ENCODE peak calls at places on chromosomes 13 and 19, in eight cellular contexts. B is transverse colon, O is body of pancreas, E is uterus, K is esophagus muscularis mucosa, R is tibial nerve, F is spleen, S is Peyer's patch. C is an unnamed sample.

GRCh38 chr19:33737704-33738103 is 59.0 kb upstream of the KCTD15 start:
- DNase-seq in B (no peak), O (no peak), E (no peak), K (no peak), R (no peak), F (no peak), S (no peak), C (no peak)

GRCh38 chr13:19862511-19863313 is 737 bp downstream of the ZMYM5 start:
- DNase-seq in B (peak), O (peak), E (peak), K (no peak), R (peak), F (peak), S (peak), C (peak)

GRCh38 chr13:49110122-49110831 is 109.9 kb upstream of the MLNR start:
- DNase-seq in B (peak), O (peak), E (peak), K (peak), R (peak), F (peak), S (peak), C (peak)

GRCh38 chr19:58044391-58044790 is 10.6 kb downstream of the ZSCAN1 start:
- DNase-seq in B (no peak), O (no peak), E (no peak), K (no peak), R (no peak), F (no peak), S (no peak), C (no peak)

GRCh38 chr13:91031508-91031907 is 316.0 kb upstream of the MIR17HG start:
- DNase-seq in B (no peak), O (no peak), E (no peak), K (no peak), R (no peak), F (no peak), S (no peak), C (no peak)

GRCh38 chr19:10788146-10788545 is 47.9 kb downstream of the TMED1 start:
- DNase-seq in B (no peak), O (no peak), E (no peak), K (no peak), R (no peak), F (no peak), S (no peak), C (no peak)

GRCh38 chr19:44912854-44913253 is 1.6 kb upstream of the APOC1 start:
- DNase-seq in B (peak), O (no peak), E (no peak), K (no peak), R (no peak), F (peak), S (no peak), C (no peak)

GRCh38 chr13:50203256-50204083 is 188.2 kb downstream of the KCNRG start:
- DNase-seq in B (no peak), O (no peak), E (no peak), K (no peak), R (no peak), F (no peak), S (no peak), C (no peak)

GRCh38 chr13:93270769-93271753 is 44.5 kb downstream of the GPC6 start:
- DNase-seq in B (no peak), O (no peak), E (no peak), K (no peak), R (no peak), F (no peak), S (no peak), C (no peak)

GRCh38 chr13:59960683-59961082 is 203.0 kb downstream of the DIAPH3 start:
- DNase-seq in B (no peak), O (no peak), E (no peak), K (no peak), R (no peak), F (no peak), S (no peak), C (no peak)

GRCh38 chr19:2729943-2730818 is 9.0 kb upstream of the DIRAS1 start:
- DNase-seq in B (no peak), O (no peak), E (no peak), K (no peak), R (no peak), F (no peak), S (no peak), C (no peak)

GRCh38 chr13:40539954-40540706 is 126.3 kb downstream of the FOXO1 start:
- DNase-seq in B (no peak), O (peak), E (no peak), K (no peak), R (no peak), F (no peak), S (no peak), C (no peak)

GRCh38 chr13:74061939-74062595 is 72.1 kb downstream of the KLF12 start:
- DNase-seq in B (no peak), O (no peak), E (peak), K (no peak), R (peak), F (no peak), S (no peak), C (no peak)

GRCh38 chr13:79779761-79780160 is 298.8 kb downstream of the NDFIP2 start:
- DNase-seq in B (peak), O (no peak), E (peak), K (no peak), R (peak), F (no peak), S (no peak), C (no peak)

GRCh38 chr19:16559896-16560295 is 12.3 kb downstream of the SLC35E1 start:
- DNase-seq in B (no peak), O (no peak), E (no peak), K (no peak), R (no peak), F (no peak), S (no peak), C (no peak)

GRCh38 chr13:46801831-46802230 is 4.9 kb upstream of the ESD start:
- DNase-seq in B (no peak), O (no peak), E (no peak), K (no peak), R (no peak), F (no peak), S (no peak), C (no peak)

GRCh38 chr13:75217949-75218348 is 264.0 kb downstream of the TBC1D4 start:
- DNase-seq in B (no peak), O (no peak), E (no peak), K (no peak), R (no peak), F (no peak), S (no peak), C (no peak)

GRCh38 chr13:77002590-77003190 is 10.8 kb downstream of the CLN5 start:
- DNase-seq in B (no peak), O (no peak), E (no peak), K (no peak), R (no peak), F (no peak), S (no peak), C (no peak)

GRCh38 chr13:85586856-85587255 is 212.4 kb downstream of the SLITRK6 start:
- DNase-seq in B (no peak), O (no peak), E (no peak), K (no peak), R (no peak), F (no peak), S (no peak), C (no peak)

GRCh38 chr19:40274585-40275544 is 10.3 kb downstream of the AKT2 start:
- DNase-seq in B (no peak), O (no peak), E (no peak), K (no peak), R (no peak), F (peak), S (no peak), C (no peak)

GRCh38 chr19:21908066-21908465 is 72.1 kb upstream of the ZNF43 start:
- DNase-seq in B (no peak), O (no peak), E (no peak), K (no peak), R (no peak), F (no peak), S (no peak), C (no peak)

GRCh38 chr13:49098771-49099512 is 121.2 kb upstream of the MLNR start:
- DNase-seq in B (no peak), O (no peak), E (no peak), K (no peak), R (no peak), F (no peak), S (no peak), C (no peak)

GRCh38 chr19:46635920-46636761 is at the start of gene GNG8:
- DNase-seq in B (no peak), O (no peak), E (no peak), K (no peak), R (no peak), F (peak), S (no peak), C (no peak)

GRCh38 chr13:113109151-113110047 is 3.8 kb downstream of the F7 start:
- DNase-seq in B (no peak), O (peak), E (no peak), K (no peak), R (no peak), F (peak), S (peak), C (no peak)

GRCh38 chr19:16273005-16273404 is 51.6 kb upstream of the KLF2 start:
- DNase-seq in B (no peak), O (peak), E (no peak), K (no peak), R (no peak), F (no peak), S (no peak), C (no peak)

GRCh38 chr13:43235028-43235427 is 211.6 kb downstream of the DNAJC15 start:
- DNase-seq in B (no peak), O (no peak), E (no peak), K (peak), R (no peak), F (no peak), S (no peak), C (no peak)

GRCh38 chr19:4499318-4499717 is 19.0 kb downstream of the PLIN4 start:
- DNase-seq in B (no peak), O (no peak), E (no peak), K (no peak), R (no peak), F (no peak), S (no peak), C (no peak)

GRCh38 chr19:11657307-11657706 is 60.0 kb downstream of the ZNF627 start:
- DNase-seq in B (peak), O (no peak), E (no peak), K (no peak), R (no peak), F (no peak), S (no peak), C (no peak)

GRCh38 chr13:24085662-24086061 is 74.9 kb upstream of the SPATA13 start:
- DNase-seq in B (no peak), O (no peak), E (no peak), K (no peak), R (no peak), F (no peak), S (no peak), C (peak)

GRCh38 chr19:11321206-11322126 is 18.0 kb downstream of the RAB3D start:
- DNase-seq in B (no peak), O (no peak), E (no peak), K (no peak), R (no peak), F (peak), S (no peak), C (no peak)

GRCh38 chr13:113209336-113209879 is at the start of gene CUL4A:
- DNase-seq in B (peak), O (peak), E (peak), K (no peak), R (peak), F (peak), S (peak), C (peak)

GRCh38 chr19:39155114-39155700 is 29.6 kb downstream of the PAK4 start:
- DNase-seq in B (no peak), O (no peak), E (no peak), K (no peak), R (no peak), F (no peak), S (no peak), C (no peak)

GRCh38 chr19:2529473-2529918 is 53.6 kb downstream of the GADD45B start:
- DNase-seq in B (peak), O (no peak), E (no peak), K (no peak), R (no peak), F (peak), S (peak), C (no peak)

GRCh38 chr19:48415395-48415794 is 21.9 kb downstream of the GRIN2D start:
- DNase-seq in B (peak), O (peak), E (peak), K (no peak), R (peak), F (peak), S (peak), C (peak)

GRCh38 chr13:109794095-109794494 is 7.7 kb upstream of the IRS2 start:
- DNase-seq in B (no peak), O (no peak), E (no peak), K (no peak), R (no peak), F (no peak), S (no peak), C (no peak)

GRCh38 chr13:46354143-46355087 is 32.6 kb downstream of the RUBCNL start:
- DNase-seq in B (no peak), O (no peak), E (no peak), K (no peak), R (no peak), F (no peak), S (no peak), C (no peak)

GRCh38 chr19:7137120-7137519 is 67.6 kb downstream of the ZNF557 start:
- DNase-seq in B (no peak), O (no peak), E (no peak), K (no peak), R (no peak), F (no peak), S (no peak), C (no peak)

GRCh38 chr13:63864171-63864902 is 2448.7 kb upstream of the PCDH20 start:
- DNase-seq in B (no peak), O (no peak), E (no peak), K (no peak), R (no peak), F (no peak), S (no peak), C (no peak)

GRCh38 chr13:110815471-110816204 is 99.2 kb downstream of the ANKRD10 start:
- DNase-seq in B (no peak), O (no peak), E (no peak), K (no peak), R (no peak), F (no peak), S (no peak), C (no peak)

GRCh38 chr13:21717817-21718216 is 46.9 kb downstream of the FGF9 start:
- DNase-seq in B (no peak), O (no peak), E (no peak), K (no peak), R (no peak), F (no peak), S (no peak), C (no peak)

GRCh38 chr13:88246239-88246638 is 575.1 kb downstream of the SLITRK5 start:
- DNase-seq in B (no peak), O (no peak), E (no peak), K (no peak), R (no peak), F (no peak), S (no peak), C (no peak)

GRCh38 chr13:88248393-88248792 is 577.2 kb downstream of the SLITRK5 start:
- DNase-seq in B (no peak), O (no peak), E (no peak), K (no peak), R (no peak), F (no peak), S (no peak), C (no peak)
- TF ChIP-seq POLR2A in B (no peak), O (no peak), E (no peak), K (no peak), R (no peak), F (no peak), S (no peak), C (no peak)

GRCh38 chr19:43639507-43640423 is at the start of gene CADM4:
- DNase-seq in B (peak), O (peak), E (peak), K (no peak), R (no peak), F (peak), S (peak), C (peak)
- TF ChIP-seq POLR2A in B (no peak), O (peak), E (no peak), K (no peak), R (no peak), F (no peak), S (no peak), C (no peak)

GRCh38 chr13:71865858-71866172 is 1.2 kb downstream of the DACH1 start:
- DNase-seq in B (peak), O (no peak), E (peak), K (no peak), R (no peak), F (peak), S (no peak), C (no peak)

GRCh38 chr13:71866173-71867091 is 572 bp downstream of the DACH1 start:
- DNase-seq in B (peak), O (peak), E (peak), K (no peak), R (no peak), F (peak), S (peak), C (peak)

GRCh38 chr13:71864981-71865857 is 1.8 kb downstream of the DACH1 start:
- DNase-seq in B (peak), O (peak), E (peak), K (no peak), R (no peak), F (peak), S (peak), C (no peak)

GRCh38 chr13:71863249-71863648 is 3.8 kb downstream of the DACH1 start:
- DNase-seq in B (no peak), O (no peak), E (no peak), K (no peak), R (no peak), F (no peak), S (no peak), C (no peak)

DNA sequence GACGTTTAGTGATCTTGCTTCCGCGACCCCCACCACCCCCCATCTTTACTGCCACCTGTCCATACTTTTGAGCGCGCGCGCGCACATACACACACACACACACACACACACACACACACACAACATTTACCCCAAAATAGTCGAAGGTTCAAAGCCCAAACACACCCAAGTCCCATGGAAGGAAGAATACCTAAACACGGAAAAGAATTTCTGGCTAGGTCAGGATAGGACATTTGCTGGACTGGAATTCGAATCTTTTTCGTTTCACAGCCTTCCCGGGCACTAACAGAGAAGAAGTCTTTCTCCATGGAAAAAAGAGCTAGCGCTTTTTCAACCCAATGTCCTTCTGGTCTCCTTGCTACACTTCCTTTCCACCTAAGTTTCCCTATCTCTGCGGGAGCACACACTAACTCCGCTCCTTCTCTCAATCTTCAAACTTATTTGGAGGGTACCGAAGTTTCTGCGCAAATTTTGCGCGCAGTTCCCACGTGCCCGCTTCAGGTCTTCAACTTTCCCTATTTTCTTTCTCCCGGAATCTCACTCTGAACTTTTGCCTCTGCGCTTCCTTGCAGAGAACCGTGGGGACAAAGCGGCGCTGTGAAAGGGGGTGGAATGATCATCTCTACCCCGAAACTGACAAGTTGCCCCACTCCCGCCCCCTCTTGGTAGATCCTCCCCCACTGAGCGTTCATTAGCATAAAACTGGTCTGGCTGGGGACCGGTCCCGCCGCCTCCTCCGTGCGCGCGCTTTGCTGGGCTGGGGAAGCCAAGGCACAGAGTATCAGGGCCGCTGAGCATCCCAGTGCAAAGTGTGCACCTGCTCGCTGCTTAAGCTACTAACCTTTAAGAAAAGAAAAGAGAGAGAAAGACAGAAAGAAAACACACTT is 2.7 kb downstream of the DACH1 start:
- DNase-seq in B (peak), O (peak), E (peak), K (no peak), R (peak), F (peak), S (peak), C (no peak)
- TF ChIP-seq POLR2A in B (peak), O (peak), E (peak), K (no peak), R (no peak), F (no peak), S (peak), C (no peak)

GRCh38 chr19:18155095-18156087 is 2.4 kb downstream of the PIK3R2 start:
- DNase-seq in B (peak), O (peak), E (no peak), K (no peak), R (no peak), F (peak), S (peak), C (peak)

GRCh38 chr19:18152444-18152816 is 533 bp upstream of the PIK3R2 start:
- DNase-seq in B (peak), O (peak), E (peak), K (peak), R (peak), F (peak), S (peak), C (peak)

GRCh38 chr19:18153555-18154134 is 682 bp downstream of the PIK3R2 start:
- DNase-seq in B (peak), O (peak), E (no peak), K (peak), R (no peak), F (peak), S (peak), C (no peak)

GRCh38 chr19:18150776-18151624 is 2.0 kb upstream of the PIK3R2 start:
- DNase-seq in B (no peak), O (peak), E (no peak), K (no peak), R (no peak), F (no peak), S (no peak), C (no peak)

GRCh38 chr19:18152817-18153554 is at the start of gene PIK3R2:
- DNase-seq in B (peak), O (peak), E (peak), K (peak), R (peak), F (peak), S (peak), C (peak)
- TF ChIP-seq POLR2A in B (peak), O (peak), E (peak), K (peak), R (peak), F (peak), S (no peak), C (no peak)

C was measured in stomach.